ENCODE peak calls at places on chromosomes 1 and 21, in ten cellular contexts. F is mucosa of descending colon, E is AG09319, I is brain microvascular endothelial cell, W is progenitor cell of endocrine pancreas, A is GM23338, S is transverse colon, T is heart right ventricle, B is Calu3, H is foreskin fibroblast. N is an unnamed sample.

GRCh38 chr1:230074270-230074669 is 7.2 kb downstream of the GALNT2 start:
- DNase-seq in S (no peak), W (no peak), B (no peak), T (no peak), I (no peak), F (no peak), A (no peak), H (no peak), E (no peak), N (no peak)

GRCh38 chr1:192544983-192545393 is 30.6 kb upstream of the RGS1 start:
- DNase-seq in F (no peak), E (no peak), S (no peak), W (no peak), A (peak; percentile 14), T (no peak), H (no peak), I (no peak), B (no peak), N (no peak)

GRCh38 chr1:53076721-53077598 is 14.9 kb downstream of the PODN start:
- DNase-seq in T (no peak), B (no peak), I (no peak), F (no peak), A (no peak), H (no peak), S (no peak), W (no peak), E (no peak), N (no peak)

GRCh38 chr1:176880954-176881595 is 283.4 kb downstream of the ASTN1 start:
- DNase-seq in T (peak; percentile 68), I (peak; percentile 54), H (peak; percentile 30), S (peak; percentile 66), B (peak; percentile 81), F (peak; percentile 72), E (peak; percentile 25), W (peak; percentile 71), A (peak; percentile 95), N (peak; percentile 18)

GRCh38 chr1:179955318-179955638 is 668 bp downstream of the CEP350 start:
- DNase-seq in S (no peak), A (no peak), W (no peak), I (no peak), E (no peak), F (no peak), H (no peak), B (no peak), T (no peak), N (no peak)

GRCh38 chr1:246689409-246689997 is 34.7 kb upstream of the SCCPDH start:
- DNase-seq in S (peak; percentile 84), F (peak; percentile 83), B (peak; percentile 69), A (peak; percentile 92), I (peak; percentile 64), T (peak; percentile 64), W (no peak), H (no peak), E (peak; percentile 41), N (peak; percentile 88)

GRCh38 chr1:216086678-216087077 is 336.6 kb downstream of the USH2A start:
- DNase-seq in A (no peak), T (no peak), I (no peak), F (no peak), H (no peak), B (no peak), E (no peak), S (no peak), W (no peak), N (no peak)

GRCh38 chr21:43865471-43866181 is 603 bp downstream of the AGPAT3 start:
- DNase-seq in I (no peak), W (no peak), F (peak; percentile 69), T (peak; percentile 47), H (peak; percentile 24), S (peak; percentile 76), E (peak; percentile 10), B (peak; percentile 26), A (peak; percentile 30), N (peak; percentile 64)

GRCh38 chr1:65020774-65021173 is 54.4 kb upstream of the JAK1 start:
- DNase-seq in E (no peak), A (peak; percentile 61), H (no peak), B (no peak), I (no peak), F (no peak), T (no peak), S (no peak), W (no peak), N (no peak)
- TF ChIP-seq CTCF in E (peak; percentile 45), A (peak; percentile 66), H (peak; percentile 42), B (peak; percentile 22), I (peak; percentile 72), F (no peak), T (peak; percentile 48), S (no peak), W (peak; percentile 43), N (peak; percentile 20)

DNA sequence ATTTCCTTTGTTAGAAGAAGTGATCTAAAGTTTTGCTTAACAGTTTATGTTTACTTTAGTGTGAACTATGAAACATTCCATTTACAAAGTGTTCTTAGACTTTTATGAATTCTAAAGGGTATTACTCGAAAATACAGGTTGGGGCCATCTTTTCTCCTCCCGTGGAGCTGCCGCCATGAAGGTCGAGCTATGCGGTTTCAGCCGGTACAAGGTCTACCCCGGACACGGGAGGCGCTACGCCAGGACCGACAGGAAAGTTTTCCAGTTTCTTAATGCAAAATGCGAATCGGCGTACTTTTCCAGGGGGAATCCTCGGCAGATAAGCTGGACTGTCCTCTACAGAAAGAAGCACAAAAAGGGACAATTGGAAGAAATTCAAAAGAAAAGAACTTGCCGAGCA is 39.8 kb downstream of the DENND1B start:
- DNase-seq in I (no peak), S (no peak), A (no peak), F (no peak), W (no peak), E (no peak), B (no peak), T (no peak), H (no peak), N (no peak)
- TF ChIP-seq CTCF in I (no peak), S (no peak), A (no peak), F (no peak), W (no peak), E (no peak), B (no peak), T (no peak), H (no peak), N (no peak)

GRCh38 chr1:203592728-203593127 is 33.9 kb upstream of the ATP2B4 start:
- DNase-seq in B (no peak), S (no peak), I (no peak), A (no peak), F (no peak), W (no peak), H (no peak), E (no peak), T (no peak), N (no peak)

GRCh38 chr1:203592156-203592555 is 34.5 kb upstream of the ATP2B4 start:
- DNase-seq in A (peak; percentile 57), F (no peak), H (no peak), I (no peak), E (no peak), S (no peak), T (no peak), W (peak; percentile 32), B (no peak), N (no peak)

GRCh38 chr1:203593143-203593542 is 33.5 kb upstream of the ATP2B4 start:
- DNase-seq in W (no peak), E (no peak), T (no peak), H (no peak), A (no peak), S (no peak), I (no peak), B (no peak), F (no peak), N (no peak)

GRCh38 chr1:203591626-203592025 is 35.0 kb upstream of the ATP2B4 start:
- DNase-seq in S (no peak), B (no peak), I (no peak), F (no peak), T (no peak), H (no peak), A (no peak), E (no peak), W (no peak), N (no peak)

DNA sequence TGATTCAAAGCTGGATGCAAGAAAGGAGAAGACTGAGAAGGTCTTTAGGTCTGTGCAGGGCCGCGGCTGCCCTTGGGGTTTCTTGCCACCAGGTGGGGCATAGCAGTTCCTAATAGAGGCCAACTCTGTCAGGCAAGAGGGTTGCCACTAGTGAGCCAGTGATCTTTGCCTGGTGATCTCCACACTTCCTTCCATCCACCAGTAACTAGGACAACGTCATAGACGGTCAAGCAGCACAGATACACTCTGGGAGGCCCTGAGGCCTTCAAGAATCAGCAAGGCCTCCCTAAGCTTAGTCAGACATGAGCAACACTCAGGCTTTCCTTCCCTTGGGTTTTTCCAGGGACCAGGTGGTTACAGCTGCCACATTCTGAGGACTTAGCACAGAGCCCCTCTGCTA is 32.9 kb upstream of the ATP2B4 start:
- DNase-seq in S (peak; percentile 56), B (peak; percentile 39), E (no peak), W (no peak), A (peak; percentile 61), T (no peak), I (no peak), H (no peak), F (peak; percentile 73), N (peak; percentile 29)
- TF ChIP-seq CTCF in S (peak; percentile 70), B (no peak), E (no peak), W (peak; percentile 40), A (peak; percentile 62), T (peak; percentile 20), I (peak; percentile 45), H (peak; percentile 6), F (peak; percentile 22), N (peak; percentile 55)

GRCh38 chr1:20183876-20184275 is 2.0 kb upstream of the UBXN10 start:
- DNase-seq in T (no peak), I (no peak), E (no peak), W (no peak), S (peak; percentile 36), B (no peak), H (no peak), A (no peak), F (no peak), N (no peak)
- TF ChIP-seq CTCF in T (no peak), I (no peak), E (no peak), W (no peak), S (no peak), B (no peak), H (no peak), A (no peak), F (no peak), N (no peak)

DNA sequence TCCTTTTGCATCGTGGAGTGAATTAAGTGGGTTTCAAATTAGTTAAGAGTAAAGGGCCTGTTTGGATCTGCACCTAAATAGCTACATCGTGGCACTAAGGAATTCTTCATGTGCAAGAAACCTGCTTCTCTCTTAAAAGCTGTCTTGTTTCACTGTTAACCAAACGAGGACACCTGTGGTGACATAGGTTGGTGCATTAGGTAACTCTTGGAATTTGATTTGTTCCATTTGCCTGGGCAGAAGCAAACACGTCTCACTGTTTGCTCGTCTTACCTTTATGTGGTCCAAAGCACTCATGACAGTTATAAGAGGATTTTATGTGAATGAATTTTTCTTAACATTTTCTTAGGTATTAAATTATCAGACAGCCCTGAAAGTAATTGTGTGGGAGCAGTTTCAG is 60.9 kb downstream of the PRDM2 start:
- DNase-seq in I (no peak), W (no peak), B (no peak), E (no peak), F (no peak), A (peak; percentile 80), H (no peak), T (no peak), S (no peak), N (no peak)
- TF ChIP-seq CTCF in I (no peak), W (peak; percentile 11), B (no peak), E (no peak), F (no peak), A (no peak), H (no peak), T (no peak), S (no peak), N (no peak)